ENCODE peak calls at places on chromosomes 4 and X, in nine cellular contexts. K is PC-3, Y is spleen, T is upper lobe of right lung, E is fibroblast of lung, N is mesendoderm, U is left ventricle myocardium inferior, H is SJSA1, A is HepG2. D is an unnamed sample.

GRCh38 chr4:15659768-15660394 is 4.7 kb upstream of the FBXL5 start:
- DNase-seq in E (peak; percentile 69), K (no peak), N (no peak), A (no peak), U (no peak), H (no peak), Y (no peak), T (no peak), D (no peak)

GRCh38 chrX:3345281-3346081 is 971 bp downstream of the MXRA5 start:
- DNase-seq in Y (peak; percentile 76), U (peak; percentile 58), T (peak; percentile 67), E (peak; percentile 11), K (no peak), N (peak; percentile 78), A (no peak), H (peak; percentile 66), D (peak; percentile 58)

GRCh38 chrX:124507276-124507675 is 160.9 kb downstream of the SH2D1A start:
- DNase-seq in E (no peak), A (no peak), H (no peak), U (no peak), K (peak; percentile 79), Y (no peak), N (no peak), T (no peak), D (no peak)

GRCh38 chr4:170675568-170676262 is 586.0 kb upstream of the AADAT start:
- DNase-seq in N (peak; percentile 81), K (peak; percentile 7), A (no peak), U (no peak), E (no peak), H (no peak), Y (no peak), T (no peak), D (no peak)

GRCh38 chr4:18664051-18664450 is 642.5 kb upstream of the LCORL start:
- DNase-seq in N (no peak), H (no peak), T (no peak), E (no peak), A (no peak), U (no peak), K (no peak), Y (no peak), D (no peak)

GRCh38 chr4:132101526-132101925 is 1047.6 kb upstream of the PCDH10 start:
- DNase-seq in N (peak; percentile 7), H (no peak), E (peak; percentile 14), Y (no peak), U (no peak), K (no peak), T (no peak), A (no peak), D (no peak)

GRCh38 chr4:139630991-139631390 is 34.6 kb upstream of the MGST2 start:
- DNase-seq in U (no peak), E (no peak), N (peak; percentile 46), Y (no peak), A (peak; percentile 29), T (no peak), H (no peak), K (no peak), D (no peak)

GRCh38 chr4:112982677-112983076 is 66.8 kb upstream of the ANK2 start:
- DNase-seq in N (no peak), A (no peak), E (no peak), K (no peak), U (no peak), Y (no peak), H (no peak), T (no peak), D (no peak)

GRCh38 chr4:147975325-147975724 is 243.4 kb downstream of the ARHGAP10 start:
- DNase-seq in H (no peak), N (no peak), K (no peak), U (no peak), T (no peak), E (peak; percentile 72), A (no peak), Y (no peak), D (no peak)

GRCh38 chr4:86737244-86737643 is 111.9 kb downstream of the SLC10A6 start:
- DNase-seq in H (no peak), Y (no peak), U (no peak), A (no peak), N (no peak), K (no peak), E (no peak), T (no peak), D (no peak)

GRCh38 chr4:7464259-7464655 is 29.5 kb upstream of the PSAPL1 start:
- DNase-seq in A (no peak), E (no peak), Y (no peak), H (no peak), K (no peak), N (no peak), U (no peak), T (no peak), D (no peak)

GRCh38 chr4:7466215-7466614 is 31.5 kb upstream of the PSAPL1 start:
- DNase-seq in H (no peak), Y (no peak), E (no peak), N (no peak), U (no peak), A (no peak), T (no peak), K (no peak), D (no peak)

GRCh38 chr4:7469023-7469422 is 34.3 kb upstream of the PSAPL1 start:
- DNase-seq in Y (no peak), E (no peak), H (no peak), K (no peak), A (no peak), N (no peak), T (no peak), U (no peak), D (no peak)

GRCh38 chr4:7463584-7464258 is 29.0 kb upstream of the PSAPL1 start:
- DNase-seq in K (no peak), Y (no peak), T (no peak), E (no peak), H (no peak), N (no peak), U (no peak), A (no peak), D (no peak)

DNA sequence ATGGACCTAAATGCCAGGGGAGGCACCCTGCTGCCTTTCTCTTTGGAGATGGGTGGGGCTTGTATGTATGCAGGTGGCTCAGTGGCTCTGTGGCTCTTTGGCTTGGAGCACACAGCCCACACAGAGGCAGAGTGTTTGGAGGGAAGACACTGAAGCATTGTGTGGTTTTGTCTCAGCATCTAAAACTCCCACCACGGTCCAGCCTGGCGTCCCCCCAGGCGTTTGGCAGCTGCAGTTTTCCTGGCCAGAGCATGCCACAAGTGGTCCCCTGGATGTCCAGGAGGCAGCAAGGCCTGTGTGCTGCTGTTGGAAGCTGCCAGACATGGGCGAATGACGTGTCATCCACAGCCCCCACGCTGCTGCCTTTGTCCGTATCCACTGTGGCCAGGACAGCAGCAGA is 32.2 kb upstream of the PSAPL1 start:
- DNase-seq in Y (no peak), K (no peak), H (no peak), U (no peak), E (no peak), A (no peak), N (no peak), T (no peak), D (no peak)
- H3K4me3 ChIP-seq in Y (no peak overlapping the region), K (no peak overlapping the region), H (no peak overlapping the region), U (no peak overlapping the region), E (no peak overlapping the region), A (no peak overlapping the region), N (no peak overlapping the region), T (no peak overlapping the region), D (no peak overlapping the region)

DNA sequence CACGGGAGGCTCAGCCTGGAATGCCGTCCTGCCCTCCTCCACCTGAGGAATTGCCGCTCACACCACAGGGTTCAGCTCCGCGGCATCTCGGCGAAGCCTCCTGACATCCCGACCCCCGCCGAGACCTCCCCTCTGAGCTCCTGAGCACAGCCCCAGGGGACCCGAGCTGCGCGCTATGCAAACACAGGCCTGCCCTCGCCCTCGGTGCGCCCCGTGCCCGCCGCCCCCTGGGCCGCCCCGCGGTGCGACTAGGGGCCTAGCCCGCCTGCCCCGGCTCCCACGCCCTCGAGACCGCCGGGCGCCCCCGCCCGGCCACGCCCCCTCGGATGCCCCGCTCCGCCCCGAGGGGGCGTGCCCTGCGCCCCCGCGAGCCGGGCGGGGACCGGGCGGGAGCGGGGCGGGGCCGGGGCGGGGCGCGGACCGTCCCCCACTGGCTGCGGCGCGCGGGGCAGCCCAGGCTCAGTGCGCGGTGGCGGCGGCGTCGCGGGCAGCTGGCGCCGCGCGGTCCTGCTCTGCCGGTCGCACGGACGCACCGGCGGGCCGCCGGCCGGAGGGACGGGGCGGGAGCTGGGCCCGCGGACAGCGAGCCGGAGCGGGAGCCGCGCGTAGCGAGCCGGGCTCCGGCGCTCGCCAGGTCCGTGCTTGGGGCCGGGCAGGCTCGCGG is at the start of gene FGFR3:
- DNase-seq in Y (no peak), A (peak; percentile 48), N (peak; percentile 90), E (no peak), T (peak; percentile 75), U (peak; percentile 33), H (no peak), K (peak; percentile 3), D (peak; percentile 45)
- H3K27ac ChIP-seq in Y (no peak within 1 kb of the TSS), A (peak within 1 kb of the TSS; percentile 92), N (peak within 1 kb of the TSS; percentile 48), E (no peak within 1 kb of the TSS), T (peak within 1 kb of the TSS; percentile 36), U (peak within 1 kb of the TSS; percentile 63), H (no peak within 1 kb of the TSS), K (no peak within 1 kb of the TSS), D (peak within 1 kb of the TSS; percentile 69)

GRCh38 chr4:10115657-10116624 is 658 bp downstream of the WDR1 start:
- DNase-seq in E (no peak), K (peak; percentile 54), T (peak; percentile 85), A (peak; percentile 58), H (no peak), U (no peak), Y (peak; percentile 95), N (peak; percentile 60), D (peak; percentile 75)
- H3K36me3 ChIP-seq in E (peaks cover 35% of the 10 kb centered on the region), K (peaks cover 33% of the 10 kb centered on the region), T (peaks cover 47% of the 10 kb centered on the region), A (peaks cover 20% of the 10 kb centered on the region), H (peaks cover 49% of the 10 kb centered on the region), U (peaks cover 41% of the 10 kb centered on the region), Y (peaks cover 43% of the 10 kb centered on the region), N (peaks cover 3% of the 10 kb centered on the region), D (peaks cover 41% of the 10 kb centered on the region)

GRCh38 chr4:107837298-107837697 is 12.6 kb downstream of the SGMS2 start:
- DNase-seq in N (no peak), A (no peak), Y (no peak), T (peak; percentile 76), U (peak; percentile 19), H (no peak), K (no peak), E (no peak), D (peak; percentile 56)

GRCh38 chr4:107835409-107835808 is 10.7 kb downstream of the SGMS2 start:
- DNase-seq in N (no peak), K (no peak), A (no peak), E (peak; percentile 54), U (no peak), Y (no peak), T (no peak), H (no peak), D (no peak)

GRCh38 chr4:107838763-107839162 is 14.0 kb downstream of the SGMS2 start:
- DNase-seq in A (no peak), Y (no peak), K (no peak), H (no peak), E (no peak), N (no peak), U (no peak), T (no peak), D (no peak)

GRCh38 chr4:107838138-107838618 is 13.4 kb downstream of the SGMS2 start:
- DNase-seq in Y (no peak), U (no peak), E (peak; percentile 40), N (no peak), H (no peak), K (no peak), T (no peak), A (no peak), D (no peak)

DNA sequence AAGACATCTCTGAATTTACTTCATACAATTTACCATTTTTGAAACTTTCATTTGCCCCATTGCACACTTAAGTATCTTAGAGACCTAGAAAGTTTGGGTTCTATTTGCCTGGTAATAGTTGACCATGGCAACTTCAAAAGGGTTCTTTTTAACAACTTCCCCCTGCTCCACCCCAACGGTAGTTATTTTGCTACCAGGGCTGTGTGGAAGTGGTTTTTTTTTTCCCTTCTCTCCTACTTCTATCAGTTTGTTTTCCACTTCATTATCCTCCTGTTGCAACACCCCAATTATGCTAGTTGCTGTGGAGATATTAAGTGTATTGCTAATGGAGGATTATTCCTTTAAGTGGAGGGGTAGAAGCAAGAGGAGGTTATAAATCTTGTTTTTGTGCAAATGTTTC is 14.4 kb downstream of the SGMS2 start:
- DNase-seq in U (no peak), K (no peak), T (no peak), H (no peak), N (no peak), A (no peak), E (no peak), Y (no peak), D (no peak)
- H3K4me3 ChIP-seq in U (no peak overlapping the region), K (no peak overlapping the region), T (no peak overlapping the region), H (no peak overlapping the region), N (no peak overlapping the region), A (no peak overlapping the region), E (no peak overlapping the region), Y (no peak overlapping the region), D (no peak overlapping the region)